ENCODE peak calls at places on chromosomes 6 and 20, in five cellular contexts. U is SK-N-SH, V is HCT116, M is neural progenitor cell, Z is MM.1S. E is an unnamed sample.

GRCh38 chr20:45883100-45883469 is 2.1 kb downstream of the ZSWIM1 start:
- DNase-seq in U (no peak), V (no peak), M (no peak), Z (no peak), E (no peak)

GRCh38 chr6:150282806-150283205 is 86.0 kb upstream of the IYD start:
- DNase-seq in U (no peak), V (no peak), M (no peak), Z (no peak), E (no peak)

GRCh38 chr6:87905101-87905517 is 142.5 kb upstream of the SPACA1 start:
- DNase-seq in U (no peak), V (no peak), M (no peak), Z (peak; percentile 77), E (no peak)

GRCh38 chr6:169529931-169530761 is 171.7 kb downstream of the WDR27 start:
- DNase-seq in U (no peak), V (no peak), M (no peak), Z (no peak), E (no peak)

GRCh38 chr6:51514396-51515051 is 572.9 kb downstream of the PKHD1 start:
- DNase-seq in U (no peak), V (no peak), M (peak; percentile 24), Z (no peak), E (no peak)

GRCh38 chr20:62338294-62338620 is 28.9 kb downstream of the LAMA5 start:
- DNase-seq in U (no peak), V (no peak), M (no peak), Z (no peak), E (no peak)

GRCh38 chr6:152769159-152769558 is 18.6 kb downstream of the VIP start:
- DNase-seq in U (no peak), V (no peak), M (no peak), Z (no peak), E (no peak)

GRCh38 chr6:157457787-157458186 is 76.8 kb downstream of the ZDHHC14 start:
- DNase-seq in U (no peak), V (no peak), M (no peak), Z (no peak), E (no peak)

GRCh38 chr6:34957184-34957904 is 68.3 kb downstream of the ANKS1A start:
- DNase-seq in U (peak; percentile 26), V (no peak), M (no peak), Z (no peak), E (no peak)

GRCh38 chr6:26493258-26493657 is 6.8 kb upstream of the BTN1A1 start:
- DNase-seq in U (no peak), V (no peak), M (no peak), Z (peak; percentile 69), E (peak; percentile 39)

GRCh38 chr6:105258816-105259215 is 79.0 kb upstream of the POPDC3 start:
- DNase-seq in U (no peak), V (no peak), M (no peak), Z (no peak), E (no peak)

GRCh38 chr6:38025431-38025830 is 205.9 kb downstream of the ZFAND3 start:
- DNase-seq in U (no peak), V (no peak), M (no peak), Z (no peak), E (no peak)

GRCh38 chr6:579339-579738 is 77.6 kb downstream of the HUS1B start:
- DNase-seq in U (peak; percentile 69), V (no peak), M (no peak), Z (no peak), E (no peak)

GRCh38 chr6:3623451-3624267 is 127.9 kb downstream of the PXDC1 start:
- DNase-seq in U (no peak), V (no peak), M (no peak), Z (no peak), E (peak; percentile 29)

GRCh38 chr6:167826230-167827061 is at the start of gene AFDN:
- DNase-seq in U (peak; percentile 95), V (no peak), M (peak; percentile 89), Z (peak; percentile 37), E (peak; percentile 78)

GRCh38 chr6:56816393-56816792 is 138.5 kb upstream of the BEND6 start:
- DNase-seq in U (no peak), V (no peak), M (no peak), Z (no peak), E (no peak)

GRCh38 chr20:58921564-58921963 is 59.5 kb upstream of the NELFCD start:
- DNase-seq in U (no peak), V (no peak), M (no peak), Z (no peak), E (no peak)

GRCh38 chr6:149861603-149862423 is 2.3 kb downstream of the LRP11 start:
- DNase-seq in U (no peak), V (no peak), M (no peak), Z (no peak), E (no peak)

GRCh38 chr20:41482647-41483552 is 116.3 kb upstream of the EMILIN3 start:
- DNase-seq in U (no peak), V (no peak), M (no peak), Z (no peak), E (no peak)

GRCh38 chr6:111080713-111081112 is 6.6 kb upstream of the SLC16A10 start:
- DNase-seq in U (no peak), V (no peak), M (no peak), Z (no peak), E (no peak)

GRCh38 chr6:24899647-24900325 is 36.0 kb downstream of the RIPOR2 start:
- DNase-seq in U (no peak), V (no peak), M (no peak), Z (no peak), E (no peak)

GRCh38 chr20:17558154-17558940 is 11.5 kb upstream of the DSTN start:
- DNase-seq in U (no peak), V (peak; percentile 88), M (no peak), Z (no peak), E (peak; percentile 60)

GRCh38 chr6:37569317-37569716 is 69.6 kb upstream of the CCDC167 start:
- DNase-seq in U (no peak), V (no peak), M (no peak), Z (no peak), E (no peak)

GRCh38 chr6:46035242-46035641 is 19.6 kb upstream of the CLIC5 start:
- DNase-seq in U (no peak), V (no peak), M (no peak), Z (no peak), E (no peak)

GRCh38 chr6:131755597-131755996 is 44.8 kb upstream of the CTAGE9 start:
- DNase-seq in U (no peak), V (no peak), M (no peak), Z (no peak), E (no peak)

GRCh38 chr20:44705364-44706094 is 9.6 kb upstream of the CCN5 start:
- DNase-seq in U (no peak), V (no peak), M (no peak), Z (no peak), E (no peak)

GRCh38 chr6:52551483-52552277 is 25.2 kb downstream of the TRAM2 start:
- DNase-seq in U (peak; percentile 75), V (no peak), M (peak; percentile 71), Z (no peak), E (peak; percentile 58)

GRCh38 chr6:31178143-31179041 is 7.9 kb upstream of the POU5F1 start:
- DNase-seq in U (no peak), V (no peak), M (no peak), Z (no peak), E (no peak)

GRCh38 chr6:5184878-5185277 is 75.9 kb downstream of the LYRM4 start:
- DNase-seq in U (no peak), V (no peak), M (no peak), Z (no peak), E (peak; percentile 25)

GRCh38 chr6:154329350-154330170 is 27.0 kb downstream of the IPCEF1 start:
- DNase-seq in U (no peak), V (no peak), M (peak; percentile 5), Z (no peak), E (no peak)
- H3K4me3 ChIP-seq in U (no peak overlapping the region), V (no peak overlapping the region), M (no peak overlapping the region), Z (no peak overlapping the region), E (no peak overlapping the region)

DNA sequence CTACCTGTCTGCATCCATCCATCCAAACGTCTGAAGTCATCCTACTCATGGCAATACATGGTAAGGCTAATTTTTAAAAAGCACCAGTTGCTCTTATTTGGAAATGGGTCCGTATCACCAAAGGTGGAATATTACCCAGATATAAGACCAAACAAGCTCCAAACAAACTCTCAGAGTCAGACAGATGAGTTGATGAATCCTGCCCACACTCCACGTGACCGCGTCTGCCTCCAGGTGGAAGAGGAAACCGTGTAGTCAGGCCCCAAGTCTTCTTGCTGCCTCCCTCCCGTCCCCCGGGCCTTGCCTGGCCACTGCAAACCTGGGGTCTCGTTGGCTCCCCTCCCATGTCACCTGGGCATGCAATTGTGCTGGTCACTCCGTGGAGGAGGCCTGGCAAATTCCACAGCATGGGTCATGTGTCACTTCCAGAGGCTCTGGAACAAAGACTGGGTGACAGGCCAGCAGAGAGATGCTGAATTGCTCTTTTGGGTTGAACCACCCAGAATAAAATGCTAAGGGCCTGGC is 31.8 kb downstream of the CTCFL start:
- DNase-seq in U (no peak), V (no peak), M (peak; percentile 49), Z (no peak), E (no peak)
- H3K4me2 ChIP-seq in U (no peak overlapping the region), V (no peak overlapping the region), M (peak overlapping the region; percentile 62), Z (peak overlapping the region; percentile 3), E (no peak overlapping the region)

GRCh38 chr20:8932192-8933150 is 136.4 kb upstream of the PLCB4 start:
- DNase-seq in U (no peak), V (no peak), M (no peak), Z (no peak), E (no peak)
- TF ChIP-seq EZH2phosphoT487 in U (no peak), V (no peak), M (no peak), Z (no peak), E (no peak)

DNA sequence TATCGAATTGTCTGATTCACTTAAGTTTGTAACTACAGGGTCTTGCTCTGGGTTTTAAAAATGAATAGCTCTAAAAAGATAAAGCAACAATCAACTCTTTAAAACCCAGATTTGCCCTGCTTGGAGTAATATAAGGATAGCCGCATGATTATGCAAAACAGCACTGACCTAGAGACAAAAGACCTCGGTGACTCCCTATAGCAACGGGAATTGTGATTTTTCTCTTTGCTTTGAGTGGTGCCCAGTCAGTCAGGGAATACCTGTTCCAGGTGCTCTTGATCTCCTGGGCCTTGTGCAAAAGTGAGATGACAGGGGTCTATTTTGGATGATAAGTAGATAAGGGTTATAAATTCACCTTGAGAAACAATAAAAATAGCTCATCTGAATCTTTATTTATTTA is 336.3 kb upstream of the NOX3 start:
- DNase-seq in U (no peak), V (no peak), M (no peak), Z (no peak), E (peak; percentile 29)
- H3K4me3 ChIP-seq in U (no peak overlapping the region), V (no peak overlapping the region), M (no peak overlapping the region), Z (no peak overlapping the region), E (no peak overlapping the region)

E was measured in GM23338.